ENCODE peak calls at places on chromosome 19, in nine cellular contexts. X, O, I, B, J, C, M, Z and S are unnamed samples.

GRCh38 chr19:29674374-29675119 is 9.3 kb downstream of the PLEKHF1 start:
- DNase-seq in J (no peak), C (peak; percentile 64), Z (no peak), O (no peak), M (no peak), B (no peak), X (no peak), I (no peak), S (no peak)

GRCh38 chr19:39192846-39193245 is 3.9 kb upstream of the NCCRP1 start:
- DNase-seq in X (no peak), Z (peak; percentile 31), I (no peak), C (no peak), O (no peak), M (no peak), J (no peak), B (no peak), S (no peak)

GRCh38 chr19:55016017-55016416 is 22.0 kb downstream of the GP6 start:
- DNase-seq in O (no peak), Z (no peak), I (no peak), B (no peak), M (no peak), J (no peak), C (no peak), X (no peak), S (no peak)

GRCh38 chr19:50906217-50906616 is 5.0 kb downstream of the KLK4 start:
- DNase-seq in J (no peak), I (no peak), M (no peak), O (no peak), X (no peak), Z (peak; percentile 21), B (no peak), C (no peak), S (peak; percentile 46)

GRCh38 chr19:38070573-38070972 is 153.4 kb downstream of the DPF1 start:
- DNase-seq in B (no peak), O (no peak), M (no peak), J (no peak), X (peak; percentile 3), I (peak; percentile 43), Z (peak; percentile 43), C (no peak), S (no peak)

GRCh38 chr19:13031917-13032623 is 36.8 kb downstream of the NFIX start:
- DNase-seq in M (no peak), C (no peak), X (no peak), O (no peak), B (no peak), Z (peak; percentile 32), I (no peak), J (no peak), S (no peak)

GRCh38 chr19:33515921-33516320 is 5.7 kb downstream of the PEPD start:
- DNase-seq in B (no peak), O (no peak), Z (no peak), J (no peak), M (no peak), I (no peak), X (no peak), C (no peak), S (no peak)

GRCh38 chr19:916645-917322 is 349 bp upstream of the KISS1R start:
- DNase-seq in M (no peak), X (no peak), Z (no peak), B (no peak), J (no peak), O (no peak), C (no peak), I (no peak), S (no peak)

GRCh38 chr19:7783991-7784421 is 21.0 kb downstream of the CLEC4M start:
- DNase-seq in M (no peak), J (no peak), X (no peak), B (no peak), O (no peak), C (no peak), I (peak; percentile 8), Z (peak; percentile 42), S (no peak)

GRCh38 chr19:37948362-37948761 is 41.4 kb downstream of the SIPA1L3 start:
- DNase-seq in B (no peak), J (no peak), X (no peak), M (no peak), Z (no peak), O (no peak), C (no peak), I (no peak), S (no peak)

GRCh38 chr19:13208131-13208963 is 58.1 kb downstream of the IER2 start:
- DNase-seq in X (peak; percentile 65), Z (peak; percentile 85), J (peak; percentile 50), C (peak; percentile 67), O (no peak), B (peak; percentile 74), M (peak; percentile 47), I (peak; percentile 63), S (peak; percentile 90)

GRCh38 chr19:6947745-6948144 is 60.4 kb downstream of the ADGRE1 start:
- DNase-seq in O (no peak), J (no peak), Z (peak; percentile 32), M (no peak), X (peak; percentile 28), B (no peak), C (no peak), I (no peak), S (peak; percentile 67)

GRCh38 chr19:5718032-5718578 is 1.8 kb downstream of the LONP1 start:
- DNase-seq in O (no peak), B (no peak), M (no peak), C (no peak), I (peak; percentile 10), Z (no peak), X (no peak), J (no peak), S (no peak)

GRCh38 chr19:55141696-55142095 is 7.3 kb downstream of the TNNT1 start:
- DNase-seq in C (no peak), X (no peak), J (no peak), M (no peak), Z (no peak), O (no peak), I (no peak), B (no peak), S (no peak)

GRCh38 chr19:49881672-49882394 is 4.3 kb downstream of the TBC1D17 start:
- DNase-seq in J (no peak), C (peak; percentile 60), M (no peak), I (no peak), B (no peak), Z (no peak), X (no peak), O (no peak), S (no peak)

DNA sequence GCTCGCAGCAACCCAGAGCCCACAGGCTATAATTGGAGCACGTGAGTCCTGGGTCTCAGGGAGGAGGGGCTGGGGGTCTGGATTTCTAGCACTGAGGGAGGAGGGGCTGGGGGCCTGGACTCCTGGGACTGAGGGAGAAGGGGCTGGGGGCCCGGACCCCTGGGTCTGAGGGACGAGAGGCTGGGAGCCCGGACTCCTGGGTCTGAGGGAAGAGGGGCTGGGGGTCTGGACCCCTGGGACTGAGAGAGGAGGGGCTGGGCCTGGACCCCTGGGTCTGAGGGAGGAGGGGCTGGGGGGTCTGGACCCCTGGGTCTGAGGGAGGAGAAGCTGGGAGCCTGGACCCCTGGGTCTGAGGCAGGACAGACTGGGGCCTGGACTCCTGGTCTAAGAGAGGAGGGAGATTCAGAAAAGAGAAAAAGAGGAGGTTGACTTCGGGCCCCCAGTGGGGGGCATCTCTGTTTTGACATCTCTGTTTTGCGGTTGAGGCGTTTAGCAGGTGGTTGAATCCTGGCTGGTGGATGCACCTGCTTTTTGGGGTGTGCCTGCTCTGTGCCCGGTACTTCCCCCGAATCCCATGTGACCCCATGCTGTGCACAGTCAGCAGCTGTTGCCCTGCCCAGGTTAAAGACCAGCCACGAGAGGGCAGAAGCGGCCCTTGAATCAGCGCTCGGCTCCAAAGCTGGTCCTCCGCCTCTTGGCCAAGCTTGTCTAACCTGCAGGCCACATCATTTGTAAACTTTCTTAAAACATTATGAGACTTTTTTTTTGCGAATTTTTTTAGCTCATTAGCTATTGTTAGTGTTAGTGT is 10.5 kb downstream of the PVR start:
- DNase-seq in B (peak; percentile 88), O (no peak), J (peak; percentile 50), M (peak; percentile 62), C (peak; percentile 80), X (no peak), I (no peak), Z (peak; percentile 67), S (peak; percentile 87)
- TF ChIP-seq CTCF in B (peak; percentile 72), O (no peak), J (no peak), M (no peak), C (peak; percentile 33), X (peak; percentile 54), I (peak; percentile 56), Z (peak; percentile 56), S (peak; percentile 92)

GRCh38 chr19:53365899-53366493 is 491 bp downstream of the ZNF525 start:
- DNase-seq in Z (peak; percentile 17), X (no peak), M (no peak), J (no peak), O (no peak), I (no peak), B (peak; percentile 46), C (no peak), S (peak; percentile 24)

DNA sequence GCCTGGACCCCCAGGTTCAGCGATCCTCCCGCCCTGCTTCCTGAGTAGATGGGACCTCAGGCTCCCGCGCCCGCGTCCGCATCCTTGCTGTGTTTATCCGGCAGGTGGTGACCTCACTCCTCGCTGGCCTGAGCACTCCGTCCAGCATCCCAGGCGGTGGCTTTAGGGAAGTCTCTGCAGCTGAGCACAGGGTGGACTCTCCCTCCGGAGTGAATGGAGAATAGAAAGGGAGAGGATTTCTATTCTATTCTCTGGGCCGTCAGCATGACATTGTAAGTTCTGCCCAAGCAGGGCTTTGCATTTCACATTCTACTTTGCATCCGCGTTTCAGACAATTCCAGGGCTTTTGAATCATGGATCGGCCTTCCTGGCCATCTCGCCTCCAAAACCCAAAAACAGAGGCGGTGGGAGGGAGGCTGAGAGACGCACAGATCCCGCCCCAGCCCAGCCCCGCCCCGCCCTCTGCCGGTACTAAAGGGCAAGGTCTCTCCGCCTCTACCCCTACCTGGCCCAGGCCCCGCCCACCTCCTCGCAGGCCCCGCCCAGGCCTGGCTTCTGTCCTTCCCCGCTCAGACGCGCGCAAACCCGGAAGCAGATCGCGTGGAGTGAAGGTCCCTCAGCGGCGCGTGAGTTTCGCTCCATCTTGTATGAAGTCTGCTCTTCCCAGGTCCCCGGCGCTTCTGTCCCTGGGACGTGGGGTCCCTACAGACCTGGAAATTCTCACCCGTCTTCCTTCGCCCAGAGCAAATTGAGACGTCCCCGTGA is at the start of gene ZNF525:
- DNase-seq in O (no peak), C (peak; percentile 95), Z (peak; percentile 80), I (no peak), J (peak; percentile 91), X (peak; percentile 20), B (peak; percentile 95), M (peak; percentile 98), S (peak; percentile 96)
- TF ChIP-seq CTCF in O (no peak), C (peak; percentile 16), Z (no peak), I (peak; percentile 16), J (no peak), X (no peak), B (peak; percentile 33), M (no peak), S (no peak)

DNA sequence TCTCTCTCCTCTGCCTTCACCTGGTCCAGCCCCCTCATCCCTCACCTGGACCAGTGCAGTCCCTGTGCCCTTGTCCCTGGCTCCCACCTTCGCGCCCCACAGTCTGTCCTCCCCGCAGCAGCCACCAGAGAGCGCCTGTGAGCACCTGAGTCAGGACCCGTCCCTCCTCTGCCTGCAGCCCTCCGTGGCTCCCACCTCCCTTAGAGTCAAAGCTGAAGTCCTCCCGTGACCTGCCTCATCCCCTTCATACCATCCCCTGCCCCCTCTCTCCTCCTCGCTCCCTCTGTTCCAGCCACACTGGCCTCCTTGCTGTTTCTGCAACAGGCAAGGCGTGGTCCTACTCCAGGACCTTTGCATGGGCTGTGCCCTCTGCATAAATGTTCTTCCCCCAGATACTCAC is 10.3 kb downstream of the CELF5 start:
- DNase-seq in M (no peak), J (no peak), I (no peak), O (no peak), C (no peak), B (no peak), X (no peak), Z (no peak), S (no peak)
- TF ChIP-seq CTCF in M (no peak), J (no peak), I (peak; percentile 3), O (no peak), C (no peak), B (no peak), X (peak; percentile 6), Z (peak; percentile 38), S (peak; percentile 46)

GRCh38 chr19:40392894-40393517 is 3.0 kb upstream of the HIPK4 start:
- DNase-seq in C (no peak), M (no peak), J (peak; percentile 40), Z (no peak), B (peak; percentile 77), X (no peak), I (no peak), O (no peak), S (no peak)
- TF ChIP-seq CTCF in C (no peak), M (no peak), J (no peak), Z (peak; percentile 43), B (peak; percentile 51), X (no peak), I (no peak), O (no peak), S (no peak)